ENCODE peak calls at places on chromosomes 12 and 14, in nine cellular contexts. A is stimulated activated effector memory CD8-positive, alpha-beta T cell treated with anti-CD3 and anti-CD28 coated beads, Interleukin-12 subunit alpha, Interleukin-12 subunit beta, amount 100 ng/mL, for 72 hours; H is effector memory CD8-positive, alpha-beta T cell; B is stimulated activated naive CD8-positive, alpha-beta T cell treated with anti-CD3 and anti-CD28 coated beads, Interleukin-15, amount 100 ng/mL, for 72 hours; K is activated T-cell treated with anti-CD3 and anti-CD28 coated beads, Interleukin-2, amount 50 U/mL, for 4 hours; G is right cardiac atrium; Q is GM12878; J is omental fat pad; Y is activated naive CD8-positive, alpha-beta T cell treated with anti-CD3 and anti-CD28 coated beads, Interleukin-2, amount 10 ng/mL, durations not matched to agents 7 days and 5 days. C is an unnamed sample.

GRCh38 chr14:91255026-91255695 is 10.7 kb upstream of the GPR68 start:
- ATAC-seq in A (no peak), H (no peak), B (no peak), K (no peak), G (no peak), Q (no peak), J (no peak), Y (no peak), C (no peak)

GRCh38 chr12:26867084-26867483 is 34.1 kb upstream of the ITPR2 start:
- ATAC-seq in A (peak; percentile 76), H (peak; percentile 36), B (peak; percentile 91), K (peak; percentile 63), G (no peak), Q (peak; percentile 81), J (no peak), Y (peak; percentile 72), C (no peak)

GRCh38 chr12:89859513-89860220 is 151.0 kb upstream of the ATP2B1 start:
- ATAC-seq in A (peak; percentile 45), H (no peak), B (no peak), K (no peak), G (no peak), Q (no peak), J (no peak), Y (no peak), C (no peak)

GRCh38 chr12:123976227-123976826 is 3.3 kb downstream of the ZNF664 start:
- ATAC-seq in A (no peak), H (no peak), B (no peak), K (no peak), G (no peak), Q (no peak), J (no peak), Y (no peak), C (no peak)

GRCh38 chr12:2113501-2113912 is 60.7 kb downstream of the CACNA1C start:
- ATAC-seq in A (no peak), H (no peak), B (no peak), K (no peak), G (peak; percentile 74), Q (no peak), J (no peak), Y (no peak), C (no peak)

GRCh38 chr12:121176826-121177529 is 33.0 kb upstream of the P2RX4 start:
- ATAC-seq in A (no peak), H (no peak), B (no peak), K (no peak), G (no peak), Q (no peak), J (no peak), Y (no peak), C (no peak)

GRCh38 chr14:89773644-89774316 is 180.8 kb downstream of the EFCAB11 start:
- ATAC-seq in A (peak; percentile 96), H (peak; percentile 89), B (peak; percentile 89), K (peak; percentile 94), G (peak; percentile 57), Q (peak; percentile 92), J (no peak), Y (peak; percentile 91), C (no peak)

GRCh38 chr12:78192979-78193378 is 362.3 kb downstream of the NAV3 start:
- ATAC-seq in A (no peak), H (no peak), B (no peak), K (no peak), G (no peak), Q (no peak), J (no peak), Y (no peak), C (no peak)

GRCh38 chr14:73276836-73277235 is 39.5 kb downstream of the PAPLN start:
- ATAC-seq in A (no peak), H (no peak), B (no peak), K (no peak), G (no peak), Q (no peak), J (peak; percentile 35), Y (no peak), C (no peak)

C was measured in gastroesophageal sphincter.